ENCODE peak calls at places on chromosomes 6 and 20, in ten cellular contexts. F is astrocyte of the spinal cord, B is A549, U is pancreas, M is stomach, V is choroid plexus epithelial cell, Y is GM12865, W is body of pancreas, K is Karpas-422, E is epithelial cell of esophagus. N is an unnamed sample.

GRCh38 chr6:41759905-41760579 is 12.8 kb upstream of the PGC start:
- DNase-seq in U (no peak), B (no peak), M (no peak), Y (no peak), K (no peak), V (no peak), W (no peak), F (no peak), E (no peak), N (no peak)

GRCh38 chr6:40640591-40641293 is 53.6 kb upstream of the LRFN2 start:
- DNase-seq in W (peak; percentile 6), B (no peak), V (peak; percentile 21), U (no peak), M (no peak), K (no peak), Y (no peak), F (no peak), E (no peak), N (peak; percentile 72)

GRCh38 chr20:1185316-1185741 is 548 bp upstream of the TMEM74B start:
- DNase-seq in F (no peak), V (no peak), B (peak; percentile 38), M (no peak), E (peak; percentile 15), U (no peak), K (no peak), Y (no peak), W (no peak), N (no peak)

GRCh38 chr20:41318271-41318649 is 729 bp upstream of the ZHX3 start:
- DNase-seq in F (peak; percentile 18), V (no peak), M (no peak), K (no peak), B (no peak), Y (no peak), U (no peak), E (peak; percentile 29), W (no peak), N (no peak)

GRCh38 chr20:36606171-36607116 is 865 bp downstream of the RAB5IF start:
- DNase-seq in B (no peak), K (peak; percentile 58), W (peak; percentile 55), M (peak; percentile 35), V (peak; percentile 51), E (peak; percentile 59), F (peak; percentile 9), Y (peak; percentile 28), U (no peak), N (no peak)

GRCh38 chr6:87074051-87074711 is 20.7 kb downstream of the CGA start:
- DNase-seq in K (no peak), W (no peak), U (no peak), E (no peak), V (no peak), F (no peak), M (no peak), B (no peak), Y (no peak), N (no peak)

GRCh38 chr6:133407320-133408100 is 166.4 kb downstream of the EYA4 start:
- DNase-seq in M (no peak), B (no peak), U (no peak), Y (no peak), K (no peak), E (no peak), W (no peak), V (peak; percentile 24), F (no peak), N (no peak)

GRCh38 chr6:163572612-163573011 is 158.1 kb downstream of the QKI start:
- DNase-seq in F (no peak), W (no peak), B (peak; percentile 9), E (no peak), Y (no peak), U (no peak), V (peak; percentile 37), K (no peak), M (no peak), N (no peak)

DNA sequence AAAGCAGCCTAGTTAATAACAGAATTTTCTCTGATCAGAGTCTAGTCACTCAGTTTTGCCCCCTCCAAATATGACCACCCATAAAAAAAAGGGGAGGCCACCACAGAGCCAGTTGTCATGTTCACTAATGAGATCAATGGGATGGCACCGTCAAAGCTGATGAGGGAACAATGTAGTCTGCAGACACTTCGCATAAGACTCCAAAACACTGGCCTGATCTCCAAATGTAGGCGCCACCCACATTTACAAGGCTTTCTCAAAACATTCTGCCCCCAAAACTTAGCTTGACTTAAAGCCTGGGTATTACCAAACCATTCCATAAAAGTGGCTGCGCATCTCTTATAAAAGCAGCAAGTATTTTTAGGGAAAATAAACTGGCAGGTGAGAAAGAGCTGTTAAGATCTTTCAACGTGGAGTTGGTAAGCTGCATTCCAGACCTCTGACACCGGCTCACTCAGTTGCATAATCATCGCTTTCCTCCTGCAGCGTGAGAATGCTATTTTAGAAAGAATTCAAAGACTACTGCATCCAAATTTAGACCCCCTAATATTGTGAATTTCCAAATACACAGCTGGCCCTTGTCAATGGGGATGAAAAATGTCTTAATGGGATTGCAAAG is 59.3 kb downstream of the TBC1D7 start:
- DNase-seq in K (no peak), M (no peak), B (no peak), W (peak; percentile 44), V (peak; percentile 87), U (no peak), E (peak; percentile 81), F (peak; percentile 41), Y (no peak), N (no peak)
- H3K4me3 ChIP-seq in K (no peak overlapping the region), M (no peak overlapping the region), B (no peak overlapping the region), W (no peak overlapping the region), V (no peak overlapping the region), U (no peak overlapping the region), E (no peak overlapping the region), F (no peak overlapping the region), Y (no peak overlapping the region), N (no peak overlapping the region)

GRCh38 chr20:3404402-3404801 is 3.1 kb downstream of the DNAAF9 start:
- DNase-seq in K (no peak), W (no peak), B (no peak), V (peak; percentile 39), Y (no peak), U (no peak), E (no peak), F (no peak), M (no peak), N (no peak)

GRCh38 chr20:3406481-3407425 is 716 bp downstream of the DNAAF9 start:
- DNase-seq in U (no peak), W (peak; percentile 40), M (peak; percentile 34), B (peak; percentile 64), V (peak; percentile 39), Y (no peak), K (no peak), F (no peak), E (peak; percentile 50), N (no peak)

GRCh38 chr20:3403741-3404140 is 3.7 kb downstream of the DNAAF9 start:
- DNase-seq in Y (no peak), F (no peak), E (no peak), K (no peak), B (no peak), U (no peak), W (no peak), M (no peak), V (no peak), N (no peak)

GRCh38 chr20:3405696-3406358 is 1.6 kb downstream of the DNAAF9 start:
- DNase-seq in U (no peak), M (no peak), E (no peak), B (no peak), Y (no peak), W (no peak), K (no peak), F (no peak), V (peak; percentile 16), N (no peak)

GRCh38 chr20:3405139-3405538 is 2.3 kb downstream of the DNAAF9 start:
- DNase-seq in M (no peak), U (no peak), W (no peak), V (no peak), K (no peak), B (no peak), Y (no peak), E (peak; percentile 87), F (no peak), N (no peak)
- H3K4me3 ChIP-seq in M (no peak overlapping the region), U (no peak overlapping the region), W (no peak overlapping the region), V (no peak overlapping the region), K (no peak overlapping the region), B (no peak overlapping the region), Y (no peak overlapping the region), E (peak overlapping the region; percentile 77), F (no peak overlapping the region), N (no peak overlapping the region)

GRCh38 chr6:75600694-75601265 is 900 bp upstream of the SENP6 start:
- DNase-seq in V (no peak), B (no peak), Y (no peak), E (peak; percentile 10), K (peak; percentile 45), F (peak; percentile 12), M (no peak), W (no peak), U (no peak), N (no peak)
- H3K4me3 ChIP-seq in V (no peak overlapping the region), B (peak overlapping the region; percentile 78), Y (peak overlapping the region; percentile 90), E (no peak overlapping the region), K (peak overlapping the region; percentile 76), F (peak overlapping the region; percentile 91), M (peak overlapping the region; percentile 72), W (no peak overlapping the region), U (no peak overlapping the region), N (peak overlapping the region; percentile 68)

GRCh38 chr6:16752206-16752867 is 8.9 kb downstream of the ATXN1 start:
- DNase-seq in V (peak; percentile 91), W (no peak), Y (no peak), K (no peak), U (no peak), F (peak; percentile 91), E (peak; percentile 88), B (peak; percentile 25), M (no peak), N (no peak)

GRCh38 chr6:16754274-16754673 is 7.0 kb downstream of the ATXN1 start:
- DNase-seq in M (no peak), K (no peak), U (no peak), Y (no peak), F (no peak), W (no peak), V (no peak), E (no peak), B (no peak), N (no peak)

GRCh38 chr6:16749516-16750485 is 11.5 kb downstream of the ATXN1 start:
- DNase-seq in E (peak; percentile 55), K (no peak), Y (no peak), W (no peak), V (no peak), U (no peak), F (no peak), B (no peak), M (no peak), N (no peak)

GRCh38 chr6:16750566-16750965 is 10.7 kb downstream of the ATXN1 start:
- DNase-seq in F (no peak), M (no peak), V (no peak), K (no peak), U (no peak), E (no peak), B (no peak), W (no peak), Y (no peak), N (no peak)

DNA sequence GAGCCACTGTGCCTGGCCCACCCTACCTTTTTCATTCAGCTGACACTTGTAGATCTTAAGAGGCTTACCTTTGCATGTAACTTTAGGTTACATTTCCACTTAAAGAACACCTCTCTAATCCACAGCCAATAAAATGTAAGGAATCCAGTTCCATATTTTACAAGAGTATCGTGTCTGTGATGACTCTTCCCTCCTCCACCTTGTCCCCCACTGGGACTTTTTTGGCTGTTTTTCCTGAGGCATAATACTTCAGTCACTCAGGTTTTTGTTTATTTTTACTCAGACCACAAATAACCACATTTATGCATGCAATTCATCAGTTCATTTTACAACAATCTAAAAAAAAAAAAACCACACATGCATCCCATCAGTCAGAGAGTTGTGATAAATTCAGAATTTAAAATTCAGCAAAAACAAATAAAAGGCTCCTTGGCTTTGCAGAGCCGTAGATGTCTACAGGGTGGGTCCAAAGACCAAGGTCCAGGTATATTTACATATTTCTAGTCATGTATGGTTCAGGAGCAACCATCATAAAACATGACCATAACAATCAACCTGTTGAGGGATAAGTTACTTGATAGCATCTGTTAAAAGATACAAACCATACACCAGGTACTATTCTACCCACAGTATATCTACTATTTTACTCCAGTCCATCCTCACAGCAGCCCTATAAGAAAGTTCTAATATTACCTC is 9.9 kb downstream of the ATXN1 start:
- DNase-seq in U (no peak), F (peak; percentile 51), Y (no peak), B (no peak), M (no peak), V (peak; percentile 59), E (peak; percentile 46), K (no peak), W (no peak), N (no peak)
- H3K4me3 ChIP-seq in U (no peak overlapping the region), F (no peak overlapping the region), Y (no peak overlapping the region), B (peak overlapping the region; percentile 17), M (no peak overlapping the region), V (no peak overlapping the region), E (no peak overlapping the region), K (no peak overlapping the region), W (no peak overlapping the region), N (no peak overlapping the region)

N was measured in Jurkat, Clone E6-1.